ENCODE peak calls at places on chromosomes 5 and 9, in seven cellular contexts. One of them, this sample, is unnamed.

GRCh38 chr5:142378737-142379365 is 54.0 kb upstream of the SPRY4 start:
- DNase-seq in frontal cortex: no peak
- DNase-seq in C1 segment of cervical spinal cord: no peak
- DNase-seq in cardiac muscle cell: no peak
- DNase-seq in AG08396: no peak
- DNase-seq in NCI-H1105 treated with DMSO at 0.1 percent for 48 hours: no peak
- DNase-seq in A549: no peak
- DNase-seq in this sample: no peak

GRCh38 chr9:73869261-73869660 is 627.9 kb upstream of the RORB start:
- DNase-seq in frontal cortex: no peak
- DNase-seq in C1 segment of cervical spinal cord: no peak
- DNase-seq in cardiac muscle cell: peak
- DNase-seq in AG08396: no peak
- DNase-seq in NCI-H1105 treated with DMSO at 0.1 percent for 48 hours: peak
- DNase-seq in A549: no peak
- DNase-seq in this sample: no peak

GRCh38 chr9:130451509-130452388 is 7.0 kb downstream of the ASS1 start:
- DNase-seq in frontal cortex: peak
- DNase-seq in C1 segment of cervical spinal cord: no peak
- DNase-seq in cardiac muscle cell: peak
- DNase-seq in AG08396: peak
- DNase-seq in NCI-H1105 treated with DMSO at 0.1 percent for 48 hours: peak
- DNase-seq in A549: peak
- DNase-seq in this sample: peak

GRCh38 chr5:75306746-75307145 is 30.3 kb upstream of the HMGCR start:
- DNase-seq in frontal cortex: no peak
- DNase-seq in C1 segment of cervical spinal cord: no peak
- DNase-seq in cardiac muscle cell: peak
- DNase-seq in AG08396: no peak
- DNase-seq in NCI-H1105 treated with DMSO at 0.1 percent for 48 hours: no peak
- DNase-seq in A549: no peak
- DNase-seq in this sample: no peak

GRCh38 chr9:128409998-128410397 is 10.7 kb upstream of the CERCAM start:
- DNase-seq in frontal cortex: no peak
- DNase-seq in C1 segment of cervical spinal cord: no peak
- DNase-seq in cardiac muscle cell: peak
- DNase-seq in AG08396: peak
- DNase-seq in NCI-H1105 treated with DMSO at 0.1 percent for 48 hours: no peak
- DNase-seq in A549: no peak
- DNase-seq in this sample: no peak

GRCh38 chr9:108997112-108997511 is 16.2 kb downstream of the CTNNAL1 start:
- DNase-seq in frontal cortex: no peak
- DNase-seq in C1 segment of cervical spinal cord: no peak
- DNase-seq in cardiac muscle cell: no peak
- DNase-seq in AG08396: no peak
- DNase-seq in NCI-H1105 treated with DMSO at 0.1 percent for 48 hours: no peak
- DNase-seq in A549: no peak
- DNase-seq in this sample: no peak

GRCh38 chr5:74325866-74326265 is 314.7 kb downstream of the ENC1 start:
- DNase-seq in frontal cortex: no peak
- DNase-seq in C1 segment of cervical spinal cord: no peak
- DNase-seq in cardiac muscle cell: no peak
- DNase-seq in AG08396: no peak
- DNase-seq in NCI-H1105 treated with DMSO at 0.1 percent for 48 hours: no peak
- DNase-seq in A549: no peak
- DNase-seq in this sample: no peak

GRCh38 chr9:34929506-34930102 is 28.5 kb upstream of the PHF24 start:
- DNase-seq in frontal cortex: peak
- DNase-seq in C1 segment of cervical spinal cord: no peak
- DNase-seq in cardiac muscle cell: peak
- DNase-seq in AG08396: peak
- DNase-seq in NCI-H1105 treated with DMSO at 0.1 percent for 48 hours: peak
- DNase-seq in A549: peak
- DNase-seq in this sample: no peak

GRCh38 chr9:133519693-133520092 is 5.1 kb downstream of the MYMK start:
- DNase-seq in frontal cortex: no peak
- DNase-seq in C1 segment of cervical spinal cord: no peak
- DNase-seq in cardiac muscle cell: peak
- DNase-seq in AG08396: no peak
- DNase-seq in NCI-H1105 treated with DMSO at 0.1 percent for 48 hours: no peak
- DNase-seq in A549: no peak
- DNase-seq in this sample: no peak

GRCh38 chr5:136506131-136506530 is 140.8 kb upstream of the TRPC7 start:
- DNase-seq in frontal cortex: no peak
- DNase-seq in C1 segment of cervical spinal cord: no peak
- DNase-seq in cardiac muscle cell: no peak
- DNase-seq in AG08396: no peak
- DNase-seq in NCI-H1105 treated with DMSO at 0.1 percent for 48 hours: no peak
- DNase-seq in A549: no peak
- DNase-seq in this sample: no peak

This sample was measured in sciatic nerve.